ENCODE peak calls at places on chromosomes 1 and 21, in four cellular contexts. G is A549, D is WTC11, U is K562. T is an unnamed sample.

GRCh38 chr1:239868117-239868516 is 223.6 kb upstream of the FMN2 start:
- DNase-seq in G (no peak), D (no peak), U (no peak), T (no peak)

GRCh38 chr1:156655151-156655903 is 13.4 kb downstream of the BCAN start:
- DNase-seq in G (no peak), D (no peak), U (no peak), T (no peak)

GRCh38 chr1:172298146-172298545 is 122.3 kb upstream of the C1orf105 start:
- DNase-seq in G (no peak), D (no peak), U (no peak), T (no peak)

GRCh38 chr1:178774263-178774662 is 49.2 kb downstream of the RALGPS2 start:
- DNase-seq in G (no peak), D (no peak), U (peak; percentile 37), T (peak; percentile 18)

GRCh38 chr1:193729429-193729828 is 543.0 kb upstream of the B3GALT2 start:
- DNase-seq in G (no peak), D (no peak), U (no peak), T (no peak)

GRCh38 chr1:58839871-58840835 is 56.3 kb upstream of the JUN start:
- DNase-seq in G (no peak), D (no peak), U (no peak), T (no peak)

GRCh38 chr1:33387512-33388079 is 43.3 kb downstream of the PHC2 start:
- DNase-seq in G (no peak), D (no peak), U (no peak), T (no peak)

GRCh38 chr1:64280001-64280400 is 76.6 kb downstream of the UBE2U start:
- DNase-seq in G (no peak), D (no peak), U (no peak), T (no peak)

GRCh38 chr1:155071701-155072100 is 6.9 kb upstream of the EFNA3 start:
- DNase-seq in G (no peak), D (peak; percentile 93), U (no peak), T (no peak)

GRCh38 chr1:211497489-211498045 is 5.6 kb upstream of the RD3 start:
- DNase-seq in G (no peak), D (no peak), U (no peak), T (no peak)

GRCh38 chr1:173015629-173016028 is 35.1 kb downstream of the TNFSF18 start:
- DNase-seq in G (no peak), D (no peak), U (no peak), T (no peak)

GRCh38 chr1:76074321-76075187 is at the start of gene ST6GALNAC3:
- DNase-seq in G (peak; percentile 32), D (peak; percentile 81), U (peak; percentile 73), T (peak; percentile 7)

GRCh38 chr1:1123581-1124507 is 8.0 kb upstream of the C1orf159 start:
- DNase-seq in G (no peak), D (no peak), U (no peak), T (no peak)

GRCh38 chr1:214581785-214582184 is 21.2 kb upstream of the CENPF start:
- DNase-seq in G (peak; percentile 47), D (no peak), U (no peak), T (no peak)

GRCh38 chr1:228037401-228038386 is 30.9 kb downstream of the WNT3A start:
- DNase-seq in G (no peak), D (peak; percentile 51), U (peak; percentile 20), T (no peak)

GRCh38 chr1:159239551-159240220 is 35.0 kb downstream of the ACKR1 start:
- DNase-seq in G (no peak), D (no peak), U (no peak), T (no peak)

GRCh38 chr21:29305561-29305960 is 6.8 kb downstream of the BACH1 start:
- DNase-seq in G (no peak), D (no peak), U (no peak), T (peak; percentile 35)

GRCh38 chr1:14519976-14520375 is 78.5 kb upstream of the KAZN start:
- DNase-seq in G (no peak), D (no peak), U (no peak), T (no peak)

GRCh38 chr1:9128161-9128519 is 762 bp downstream of the GPR157 start:
- DNase-seq in G (peak; percentile 21), D (no peak), U (no peak), T (no peak)

GRCh38 chr1:9125325-9125724 is 3.6 kb downstream of the GPR157 start:
- DNase-seq in G (no peak), D (no peak), U (no peak), T (no peak)

GRCh38 chr1:9128520-9129371 is at the start of gene GPR157:
- DNase-seq in G (peak; percentile 86), D (peak; percentile 87), U (peak; percentile 85), T (peak; percentile 62)

GRCh38 chr1:9127395-9128160 is 1.3 kb downstream of the GPR157 start:
- DNase-seq in G (no peak), D (no peak), U (no peak), T (no peak)

GRCh38 chr1:9126511-9126910 is 2.4 kb downstream of the GPR157 start:
- DNase-seq in G (no peak), D (no peak), U (no peak), T (no peak)
- TF ChIP-seq NR3C1 in G (no peak), D (no peak), U (no peak), T (no peak)

DNA sequence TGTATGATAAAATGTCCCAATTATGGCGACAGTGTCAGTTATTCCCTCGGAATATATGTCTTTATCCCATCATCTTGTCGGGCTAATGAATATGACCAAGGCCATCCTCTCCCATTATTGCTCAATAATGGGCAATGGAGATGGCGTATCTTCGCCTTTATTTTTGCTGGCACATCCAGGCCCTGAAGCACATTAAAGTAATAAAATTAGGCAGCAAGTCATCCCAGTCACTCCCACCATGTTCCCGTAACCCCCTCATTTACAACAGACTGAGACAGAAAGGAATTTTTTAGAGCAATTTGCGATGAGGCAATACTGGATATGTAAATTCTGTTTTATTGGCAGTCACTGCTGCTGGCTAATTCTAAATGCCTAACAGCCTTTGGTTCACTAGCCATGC is 35.3 kb downstream of the CLIC6 start:
- DNase-seq in G (no peak), D (no peak), U (no peak), T (no peak)
- TF ChIP-seq NR3C1 in G (no peak), D (no peak), U (no peak), T (no peak)

GRCh38 chr1:30848130-30848529 is 60.4 kb downstream of the SDC3 start:
- DNase-seq in G (no peak), D (no peak), U (no peak), T (no peak)
- TF ChIP-seq NR3C1 in G (no peak), D (no peak), U (no peak), T (no peak)

DNA sequence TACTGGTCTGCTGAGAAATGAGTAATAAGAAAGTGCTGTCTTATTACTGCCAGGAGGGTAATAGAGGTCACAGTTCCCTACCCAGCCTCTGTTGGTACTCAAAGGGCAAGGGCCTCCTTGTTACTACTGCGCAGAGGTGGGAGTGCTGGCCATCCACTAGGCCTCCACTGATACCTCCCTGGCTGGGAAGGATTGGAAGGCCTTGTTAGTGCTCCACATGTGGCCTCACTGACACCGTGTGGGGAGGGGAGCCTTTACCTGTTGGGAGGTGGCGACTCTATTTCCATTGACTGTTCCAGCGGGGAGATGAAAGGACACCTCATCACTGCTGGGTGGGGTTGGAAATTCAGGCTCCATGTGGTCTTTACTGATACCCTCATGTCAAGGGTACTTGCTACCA is 57.8 kb upstream of the USP24 start:
- DNase-seq in G (no peak), D (no peak), U (peak; percentile 74), T (no peak)
- TF ChIP-seq NR3C1 in G (no peak), D (no peak), U (no peak), T (no peak)

GRCh38 chr1:210262167-210262896 is 29.7 kb downstream of the SERTAD4 start:
- DNase-seq in G (no peak), D (no peak), U (no peak), T (peak; percentile 32)
- TF ChIP-seq NR3C1 in G (no peak), D (no peak), U (no peak), T (no peak)

DNA sequence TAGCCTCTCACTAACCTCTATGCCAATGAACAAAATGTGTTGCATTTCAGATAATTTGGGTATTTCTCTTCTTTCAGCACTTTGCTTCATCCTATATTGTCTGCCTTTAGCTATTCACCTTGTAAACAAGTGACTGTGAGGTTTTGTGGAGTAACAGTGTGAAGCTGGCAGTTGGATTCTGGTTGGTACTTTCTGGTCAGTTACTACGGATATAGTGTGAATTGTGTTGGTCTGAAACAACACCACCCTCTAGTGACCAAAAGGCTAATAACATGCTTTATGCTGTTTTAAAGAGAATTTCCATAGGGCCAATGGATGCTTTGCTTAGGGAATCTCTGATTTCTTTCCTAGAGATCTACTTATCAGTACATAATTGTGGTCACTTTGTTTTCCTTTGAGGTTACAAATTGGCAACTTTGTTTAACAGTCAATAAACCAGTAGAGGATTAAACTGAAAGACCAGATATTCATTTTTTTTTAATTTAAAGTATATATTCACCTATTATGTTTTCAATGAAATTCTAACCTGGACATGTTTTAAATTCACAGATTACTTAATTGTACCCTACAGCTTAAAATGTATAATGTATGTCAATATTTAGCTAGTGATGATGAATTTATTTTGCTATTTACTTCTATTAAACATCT is 2.5 kb upstream of the PTGER3 start:
- DNase-seq in G (peak; percentile 30), D (no peak), U (peak; percentile 82), T (peak; percentile 64)
- TF ChIP-seq NR3C1 in G (no peak), D (no peak), U (no peak), T (no peak)

DNA sequence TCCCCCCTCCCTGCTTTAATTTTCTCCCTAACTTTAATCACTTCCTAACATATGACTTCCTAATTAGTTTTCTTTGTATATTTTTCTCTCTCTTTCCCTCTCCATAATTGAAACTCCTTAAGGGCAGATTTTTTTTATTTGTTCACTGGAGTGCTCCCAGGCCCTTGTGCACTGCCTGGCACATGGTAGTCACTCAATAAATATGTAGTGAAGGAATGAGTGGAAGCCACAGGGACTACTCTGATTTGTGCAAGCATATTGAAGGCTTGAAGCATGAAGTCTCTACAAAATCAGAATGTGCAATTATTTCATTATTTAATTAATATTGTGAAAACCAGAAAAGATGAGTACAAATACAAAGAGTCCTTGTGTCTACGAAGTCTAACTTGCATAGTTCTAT is 41.5 kb downstream of the SNX7 start:
- DNase-seq in G (no peak), D (no peak), U (no peak), T (no peak)
- TF ChIP-seq NR3C1 in G (no peak), D (no peak), U (no peak), T (no peak)